ENCODE peak calls at places on chromosomes 11 and 22, in nine cellular contexts. H is lower lobe of right lung; W is PC-9; O is anterior cingulate cortex; U is activated CD4-positive, alpha-beta T cell treated with anti-CD3 and anti-CD28 coated beads, Interleukin-2, amount 10 ng/mL, durations not matched to agents 7 days and 5 days; B is upper lobe of left lung; A is GOT3; D is fibroblast of the conjunctiva; T is nephron progenitor cell. J is an unnamed sample.

GRCh38 chr22:25120093-25120561 is 79.5 kb upstream of the CRYBB3 start:
- DNase-seq in U (no peak), T (no peak), W (peak; percentile 64), D (no peak), A (no peak), O (no peak), B (no peak), H (peak; percentile 49), J (peak; percentile 28)

GRCh38 chr22:35944458-35944857 is 84.2 kb downstream of the RBFOX2 start:
- DNase-seq in U (no peak), B (peak; percentile 27), T (no peak), A (no peak), H (no peak), O (no peak), D (no peak), W (no peak), J (no peak)

GRCh38 chr11:1209371-1210057 is 13.4 kb upstream of the MUC5B start:
- DNase-seq in T (no peak), O (no peak), B (no peak), U (no peak), H (no peak), W (no peak), A (no peak), D (no peak), J (no peak)

GRCh38 chr22:43925433-43926348 is 2.1 kb downstream of the PNPLA3 start:
- DNase-seq in O (no peak), H (peak; percentile 57), B (no peak), W (peak; percentile 60), T (peak; percentile 29), U (no peak), D (no peak), A (no peak), J (peak; percentile 21)

GRCh38 chr22:30216710-30217109 is 29.8 kb downstream of the LIF start:
- DNase-seq in A (no peak), D (no peak), H (no peak), W (no peak), U (no peak), B (no peak), O (no peak), T (no peak), J (no peak)

GRCh38 chr11:46431211-46431610 is 39.6 kb upstream of the CHRM4 start:
- DNase-seq in H (no peak), B (no peak), A (no peak), O (no peak), D (no peak), W (no peak), T (no peak), U (no peak), J (no peak)

GRCh38 chr11:34222030-34222429 is 116.6 kb downstream of the NAT10 start:
- DNase-seq in H (no peak), B (no peak), T (no peak), D (no peak), W (no peak), A (no peak), O (no peak), U (no peak), J (no peak)

GRCh38 chr11:92227233-92227593 is 2.6 kb downstream of the FAT3 start:
- DNase-seq in B (no peak), H (no peak), A (no peak), W (no peak), D (no peak), O (no peak), T (no peak), U (no peak), J (peak; percentile 79)

GRCh38 chr11:12287374-12288211 is 89.8 kb upstream of the PARVA start:
- DNase-seq in U (no peak), T (peak; percentile 69), D (peak; percentile 94), O (no peak), A (peak; percentile 48), W (peak; percentile 66), H (no peak), B (peak; percentile 58), J (no peak)

GRCh38 chr11:62324738-62325556 is 12.3 kb upstream of the ASRGL1 start:
- DNase-seq in H (peak; percentile 67), U (peak; percentile 68), T (peak; percentile 68), W (peak; percentile 52), D (no peak), A (no peak), O (no peak), B (peak; percentile 50), J (peak; percentile 18)

GRCh38 chr11:124070906-124071621 is 29.9 kb upstream of the OR10G7 start:
- DNase-seq in U (peak; percentile 73), T (peak; percentile 77), W (peak; percentile 45), D (peak; percentile 81), O (peak; percentile 28), H (peak; percentile 57), B (no peak), A (no peak), J (peak; percentile 66)

GRCh38 chr11:117037279-117037951 is 60.8 kb downstream of the SIK3 start:
- DNase-seq in O (no peak), B (no peak), U (no peak), D (no peak), A (no peak), H (no peak), T (no peak), W (no peak), J (no peak)

GRCh38 chr11:16356057-16356750 is at the start of gene SOX6:
- DNase-seq in A (no peak), D (no peak), T (no peak), U (no peak), H (no peak), W (no peak), B (no peak), O (no peak), J (peak; percentile 20)